ENCODE peak calls at places on chromosomes 2 and 18, in five cellular contexts. M is posterior vena cava; J is activated CD4-positive, alpha-beta T cell treated with anti-CD3 and anti-CD28 coated beads for 1 hour; R is epithelial cell of proximal tubule; Y is occipital lobe. C is an unnamed sample.

GRCh38 chr2:134819334-134819733 is 19.1 kb upstream of the ACMSD start:
- DNase-seq in Y (no peak), R (peak; percentile 54), J (no peak), M (no peak), C (peak; percentile 45)

GRCh38 chr2:162025121-162025911 is 48.7 kb downstream of the DPP4 start:
- DNase-seq in M (no peak), R (no peak), J (no peak), Y (no peak), C (peak; percentile 26)

GRCh38 chr18:26419746-26420145 is 128.6 kb downstream of the KCTD1 start:
- DNase-seq in M (no peak), R (no peak), J (no peak), Y (no peak), C (no peak)

GRCh38 chr2:50111067-50111466 is 920.9 kb downstream of the NRXN1 start:
- DNase-seq in Y (no peak), M (no peak), R (no peak), J (no peak), C (no peak)

GRCh38 chr2:120224735-120225548 is 1.7 kb upstream of the TMEM185B start:
- DNase-seq in M (peak; percentile 29), R (no peak), J (no peak), Y (no peak), C (no peak)

GRCh38 chr2:15956751-15957736 is 16.7 kb downstream of the MYCN start:
- DNase-seq in R (no peak), J (no peak), Y (no peak), M (no peak), C (no peak)

GRCh38 chr2:186327251-186327868 is 158.7 kb upstream of the ZC3H15 start:
- DNase-seq in J (no peak), M (no peak), Y (no peak), R (no peak), C (no peak)

GRCh38 chr2:109185801-109186570 is 57.0 kb downstream of the SH3RF3 start:
- DNase-seq in M (no peak), Y (no peak), J (no peak), R (peak; percentile 80), C (no peak)

GRCh38 chr2:208466133-208466919 is 59.7 kb downstream of the PTH2R start:
- DNase-seq in M (no peak), R (no peak), Y (peak; percentile 2), J (no peak), C (peak; percentile 12)

GRCh38 chr2:238129166-238130010 is 9.1 kb upstream of the KLHL30 start:
- DNase-seq in Y (no peak), J (no peak), R (no peak), M (peak; percentile 70), C (no peak)

GRCh38 chr18:58476521-58477210 is 152.2 kb downstream of the ALPK2 start:
- DNase-seq in Y (no peak), M (peak; percentile 35), R (no peak), J (no peak), C (no peak)

GRCh38 chr18:73842795-73843394 is 304.7 kb downstream of the FBXO15 start:
- DNase-seq in R (no peak), M (no peak), Y (peak; percentile 13), J (no peak), C (peak; percentile 19)

GRCh38 chr2:203225423-203226039 is 13.3 kb upstream of the CYP20A1 start:
- DNase-seq in Y (no peak), R (no peak), J (peak; percentile 13), M (no peak), C (no peak)

GRCh38 chr2:28321426-28321825 is 71.2 kb upstream of the FOSL2 start:
- DNase-seq in M (no peak), R (no peak), Y (no peak), J (no peak), C (no peak)

GRCh38 chr2:146634256-146635068 is 1210.4 kb upstream of the ACVR2A start:
- DNase-seq in J (no peak), R (peak; percentile 47), Y (no peak), M (no peak), C (peak; percentile 42)

GRCh38 chr18:10715791-10716190 is 190.0 kb downstream of the NAPG start:
- DNase-seq in M (peak; percentile 86), J (no peak), Y (no peak), R (peak; percentile 20), C (no peak)

GRCh38 chr2:1965726-1966125 is 221.4 kb upstream of the PXDN start:
- DNase-seq in M (no peak), Y (no peak), J (no peak), R (no peak), C (no peak)

GRCh38 chr2:113851640-113852039 is 38.2 kb upstream of the ACTR3 start:
- DNase-seq in Y (no peak), R (no peak), M (no peak), J (no peak), C (no peak)

GRCh38 chr18:58279504-58280158 is 235.6 kb downstream of the NEDD4L start:
- DNase-seq in J (no peak), Y (no peak), R (no peak), M (no peak), C (no peak)

GRCh38 chr2:109239720-109240119 is 110.7 kb downstream of the SH3RF3 start:
- DNase-seq in M (no peak), J (no peak), R (peak; percentile 26), Y (no peak), C (peak; percentile 79)

GRCh38 chr2:159211447-159212396 is 74.8 kb downstream of the WDSUB1 start:
- DNase-seq in J (no peak), M (no peak), Y (no peak), R (peak; percentile 7), C (peak; percentile 29)

GRCh38 chr2:143776531-143776930 is 647.3 kb downstream of the ARHGAP15 start:
- DNase-seq in R (no peak), Y (no peak), J (no peak), M (no peak), C (no peak)

GRCh38 chr2:29389686-29390085 is 274.5 kb downstream of the CLIP4 start:
- DNase-seq in Y (no peak), M (no peak), R (no peak), J (no peak), C (no peak)

GRCh38 chr2:171146633-171147032 is 14.1 kb downstream of the TLK1 start:
- DNase-seq in M (no peak), J (no peak), R (no peak), Y (no peak), C (no peak)

GRCh38 chr2:47631840-47632398 is 151.0 kb upstream of the MSH6 start:
- DNase-seq in R (no peak), Y (peak; percentile 20), M (peak; percentile 86), J (no peak), C (peak; percentile 95)

GRCh38 chr18:51666717-51667320 is 469.3 kb upstream of the MEX3C start:
- DNase-seq in J (no peak), M (no peak), R (no peak), Y (peak; percentile 11), C (no peak)

GRCh38 chr2:29063646-29064372 is 10.5 kb downstream of the PCARE start:
- DNase-seq in M (no peak), Y (peak; percentile 50), J (no peak), R (no peak), C (no peak)

GRCh38 chr2:88903744-88904353 is 212.4 kb downstream of the RPIA start:
- DNase-seq in J (no peak), Y (no peak), R (no peak), M (no peak), C (no peak)

GRCh38 chr2:124283090-124283489 is 258.0 kb downstream of the CNTNAP5 start:
- DNase-seq in J (no peak), Y (no peak), R (peak; percentile 38), M (no peak), C (no peak)

GRCh38 chr2:216596234-216596985 is 36.8 kb upstream of the IGFBP2 start:
- DNase-seq in M (no peak), J (no peak), R (no peak), Y (no peak), C (no peak)

GRCh38 chr2:217286833-217287232 is 427.0 kb upstream of the TNP1 start:
- DNase-seq in M (no peak), J (no peak), Y (no peak), R (no peak), C (peak; percentile 8)

GRCh38 chr2:168253379-168253778 is 6.0 kb upstream of the STK39 start:
- DNase-seq in R (no peak), Y (no peak), M (no peak), J (no peak), C (no peak)

GRCh38 chr18:61322265-61322873 is 10.9 kb upstream of the CDH20 start:
- DNase-seq in M (peak; percentile 84), Y (peak; percentile 47), J (no peak), R (no peak), C (peak; percentile 30)

GRCh38 chr2:222423186-222423585 is 1.2 kb upstream of the SGPP2 start:
- DNase-seq in Y (no peak), M (no peak), R (no peak), J (no peak), C (no peak)

GRCh38 chr2:1894578-1894977 is 150.3 kb upstream of the PXDN start:
- DNase-seq in M (peak; percentile 23), R (no peak), Y (no peak), J (no peak), C (no peak)

GRCh38 chr2:85589982-85590791 is 5.4 kb upstream of the RNF181 start:
- DNase-seq in R (no peak), Y (no peak), J (no peak), M (no peak), C (no peak)

GRCh38 chr2:232483296-232483922 is 4.2 kb downstream of the ECEL1 start:
- DNase-seq in M (peak; percentile 63), Y (no peak), R (no peak), J (no peak), C (no peak)

GRCh38 chr2:241720560-241720959 is 13.9 kb upstream of the D2HGDH start:
- DNase-seq in M (no peak), R (no peak), Y (no peak), J (no peak), C (no peak)

GRCh38 chr2:95272781-95273180 is 1.5 kb upstream of the PROM2 start:
- DNase-seq in R (no peak), M (peak; percentile 3), Y (no peak), J (no peak), C (no peak)

C was measured in HTR-8/SVneo.